ENCODE peak calls at places on chromosomes 13 and 19, in nine cellular contexts. C is activated naive CD4-positive, alpha-beta T cell treated with Interleukin-2 at 50 U/mL for 16 hours; T is stimulated activated CD4-positive, alpha-beta T cell treated with anti-CD3 and anti-CD28 coated beads, TNF-alpha, amount 100 ng/mL, for 24 hours; A is activated T-helper 9 cell treated with anti-CD3 and anti-CD28 coated beads, Interleukin-2, amount 50 U/mL, for 16 hours; D is GM04504; X is HS-27A; F is Jurkat, Clone E6-1; W is activated gamma-delta T cell; N is memory B cell. P is an unnamed sample.

GRCh38 chr13:28531195-28531955 is 36.4 kb upstream of the FLT1 start:
- DNase-seq in A (no peak), T (no peak), N (no peak), W (no peak), C (no peak), D (no peak), F (no peak), X (no peak), P (no peak)

GRCh38 chr13:70253411-70253810 is 145.2 kb upstream of the KLHL1 start:
- DNase-seq in D (no peak), N (no peak), C (no peak), W (no peak), X (no peak), A (no peak), T (no peak), F (no peak), P (no peak)

GRCh38 chr13:110757296-110757695 is 43.8 kb downstream of the ING1 start:
- DNase-seq in F (no peak), W (no peak), D (no peak), A (no peak), X (no peak), T (no peak), C (no peak), N (no peak), P (no peak)

GRCh38 chr19:32219881-32220552 is 125.4 kb upstream of the ZNF507 start:
- DNase-seq in F (no peak), D (no peak), A (no peak), C (no peak), X (no peak), T (no peak), N (no peak), W (no peak), P (no peak)

GRCh38 chr19:23547816-23548430 is 139.1 kb downstream of the ZNF675 start:
- DNase-seq in D (peak), T (no peak), F (no peak), W (no peak), X (peak), N (no peak), C (no peak), A (no peak), P (no peak)

GRCh38 chr19:36489920-36490415 is 607 bp upstream of the ZNF566 start:
- DNase-seq in D (no peak), C (peak), A (peak), F (peak), T (no peak), W (peak), N (no peak), X (no peak), P (peak)

GRCh38 chr13:91292630-91293221 is 54.8 kb upstream of the MIR17HG start:
- DNase-seq in F (no peak), C (no peak), N (no peak), X (no peak), D (no peak), A (no peak), W (no peak), T (no peak), P (no peak)

GRCh38 chr13:33259296-33259695 is 26.3 kb downstream of the STARD13 start:
- DNase-seq in F (no peak), N (no peak), T (no peak), D (no peak), W (no peak), X (no peak), C (no peak), A (no peak), P (no peak)

GRCh38 chr13:95056266-95056665 is 245.0 kb downstream of the ABCC4 start:
- DNase-seq in C (no peak), N (no peak), A (no peak), X (no peak), W (no peak), T (no peak), F (no peak), D (no peak), P (no peak)

GRCh38 chr19:39339636-39340035 is 2.6 kb upstream of the SAMD4B start:
- DNase-seq in W (no peak), X (no peak), C (no peak), A (no peak), N (no peak), D (no peak), F (no peak), T (no peak), P (no peak)

GRCh38 chr19:1170938-1171754 is 2.9 kb downstream of the SBNO2 start:
- DNase-seq in T (no peak), A (no peak), D (no peak), F (no peak), X (no peak), W (no peak), C (no peak), N (no peak), P (no peak)

GRCh38 chr19:4089400-4089908 is 22.8 kb upstream of the ZBTB7A start:
- DNase-seq in F (peak), X (no peak), W (peak), N (no peak), T (no peak), D (no peak), C (peak), A (no peak), P (peak)

GRCh38 chr13:42327725-42328124 is 55.8 kb downstream of the AKAP11 start:
- DNase-seq in X (no peak), C (no peak), T (no peak), D (no peak), F (no peak), A (no peak), W (no peak), N (no peak), P (no peak)

GRCh38 chr13:110503037-110503901 is 58.3 kb downstream of the RAB20 start:
- DNase-seq in C (no peak), X (no peak), W (no peak), D (no peak), F (no peak), N (no peak), T (no peak), A (no peak), P (no peak)

GRCh38 chr13:97976551-97977375 is 23.3 kb downstream of the IPO5 start:
- DNase-seq in A (peak), N (no peak), W (peak), X (no peak), C (no peak), F (peak), D (peak), T (no peak), P (no peak)

GRCh38 chr13:74465279-74465678 is 331.1 kb upstream of the KLF12 start:
- DNase-seq in A (no peak), C (no peak), D (no peak), N (no peak), T (no peak), F (no peak), W (no peak), X (no peak), P (no peak)

GRCh38 chr19:53849237-53849676 is 18.4 kb upstream of the MYADM start:
- DNase-seq in C (no peak), F (no peak), W (no peak), A (no peak), T (no peak), N (no peak), X (no peak), D (peak), P (no peak)

GRCh38 chr13:36006347-36006746 is 124.8 kb downstream of the DCLK1 start:
- DNase-seq in D (no peak), C (no peak), N (no peak), T (no peak), W (no peak), X (no peak), A (no peak), F (no peak), P (no peak)

GRCh38 chr19:54388001-54388802 is 23.5 kb upstream of the LAIR1 start:
- DNase-seq in X (no peak), F (peak), D (no peak), T (no peak), A (no peak), W (no peak), C (peak), N (peak), P (peak)

GRCh38 chr19:41705393-41706174 is 2.8 kb upstream of the CEACAM5 start:
- DNase-seq in D (peak), X (no peak), A (no peak), N (no peak), C (peak), T (no peak), F (peak), W (no peak), P (no peak)

GRCh38 chr13:108981407-108981806 is 352.0 kb downstream of the MYO16 start:
- DNase-seq in C (no peak), D (no peak), T (no peak), F (no peak), N (no peak), X (no peak), W (no peak), A (no peak), P (no peak)

GRCh38 chr13:20190481-20191310 is 2.0 kb downstream of the GJB2 start:
- DNase-seq in W (no peak), C (no peak), N (no peak), X (no peak), F (no peak), T (no peak), D (peak), A (no peak), P (no peak)

GRCh38 chr19:1206733-1207301 is 1.2 kb downstream of the STK11 start:
- DNase-seq in N (peak), X (no peak), D (no peak), T (no peak), W (no peak), C (peak), F (no peak), A (no peak), P (peak)

GRCh38 chr13:37531054-37531453 is 67.5 kb downstream of the POSTN start:
- DNase-seq in N (no peak), C (no peak), T (no peak), W (no peak), A (no peak), X (peak), F (no peak), D (no peak), P (no peak)

GRCh38 chr13:42660367-42660965 is 86.5 kb downstream of the TNFSF11 start:
- DNase-seq in T (no peak), C (no peak), F (no peak), X (no peak), N (no peak), W (no peak), A (no peak), D (no peak), P (no peak)

GRCh38 chr13:72208112-72208645 is 341.2 kb upstream of the DACH1 start:
- DNase-seq in A (no peak), W (no peak), D (peak), C (no peak), X (no peak), N (no peak), T (no peak), F (no peak), P (no peak)

GRCh38 chr19:33235269-33235995 is 9.8 kb upstream of the SLC7A10 start:
- DNase-seq in T (peak), C (peak), A (peak), D (peak), N (peak), X (peak), W (no peak), F (peak), P (peak)

GRCh38 chr13:98942485-98942884 is 35.4 kb downstream of the DOCK9 start:
- DNase-seq in T (no peak), X (no peak), N (no peak), F (no peak), A (no peak), W (no peak), C (no peak), D (no peak), P (no peak)

GRCh38 chr13:73141292-73141771 is 82.5 kb downstream of the KLF5 start:
- DNase-seq in A (no peak), N (no peak), F (no peak), W (no peak), C (no peak), D (no peak), T (no peak), X (no peak), P (no peak)

GRCh38 chr13:35345992-35346391 is 130.5 kb downstream of the MAB21L1 start:
- DNase-seq in X (no peak), T (no peak), N (no peak), C (no peak), F (no peak), D (no peak), W (no peak), A (no peak), P (no peak)